ENCODE peak calls at places on chromosomes 16 and 17, in ten cellular contexts. A is testis, D is sigmoid colon, P is ovary, S is HCT116, W is heart left ventricle, N is A549, M is tibial nerve, T is body of pancreas, E is IMR-90. I is an unnamed sample.

GRCh38 chr17:27390540-27390939 is 65.7 kb upstream of the KSR1 start:
- DNase-seq in A (no peak), D (no peak), P (no peak), S (no peak), W (no peak), N (no peak), M (no peak), T (no peak), E (no peak), I (no peak)

GRCh38 chr17:28727727-28728363 is 743 bp upstream of the NEK8 start:
- DNase-seq in A (peak), D (peak), P (peak), S (peak), W (peak), N (peak), M (no peak), T (peak), E (peak), I (peak)

GRCh38 chr17:17420561-17421269 is 56.1 kb upstream of the MED9 start:
- DNase-seq in A (no peak), D (peak), P (peak), S (no peak), W (peak), N (no peak), M (peak), T (peak), E (peak), I (no peak)

GRCh38 chr16:9801651-9802050 is 380.6 kb downstream of the GRIN2A start:
- DNase-seq in A (no peak), D (no peak), P (no peak), S (no peak), W (no peak), N (no peak), M (no peak), T (no peak), E (no peak), I (no peak)

GRCh38 chr17:7389924-7390910 is 4.1 kb downstream of the PLSCR3 start:
- DNase-seq in A (no peak), D (no peak), P (no peak), S (no peak), W (no peak), N (no peak), M (no peak), T (no peak), E (no peak), I (no peak)

GRCh38 chr17:60592750-60593149 is 7.2 kb upstream of the PPM1D start:
- DNase-seq in A (no peak), D (no peak), P (no peak), S (no peak), W (no peak), N (no peak), M (no peak), T (no peak), E (no peak), I (no peak)

GRCh38 chr16:57575468-57576277 is 33.2 kb downstream of the ADGRG5 start:
- DNase-seq in A (no peak), D (no peak), P (no peak), S (no peak), W (no peak), N (no peak), M (no peak), T (no peak), E (no peak), I (no peak)

GRCh38 chr16:55651841-55652824 is 3.7 kb upstream of the SLC6A2 start:
- DNase-seq in A (no peak), D (no peak), P (no peak), S (no peak), W (no peak), N (no peak), M (no peak), T (no peak), E (no peak), I (no peak)

GRCh38 chr17:28343491-28343932 is 8.0 kb downstream of the TNFAIP1 start:
- DNase-seq in A (no peak), D (no peak), P (no peak), S (no peak), W (no peak), N (no peak), M (no peak), T (no peak), E (no peak), I (no peak)

GRCh38 chr16:86355538-86355937 is 154.8 kb upstream of the FOXF1 start:
- DNase-seq in A (no peak), D (no peak), P (no peak), S (peak), W (no peak), N (no peak), M (no peak), T (no peak), E (peak), I (no peak)

GRCh38 chr17:72591500-72592241 is 470.9 kb downstream of the SOX9 start:
- DNase-seq in A (no peak), D (no peak), P (no peak), S (no peak), W (no peak), N (no peak), M (no peak), T (peak), E (no peak), I (no peak)

GRCh38 chr17:17782425-17783120 is 54.2 kb downstream of the SREBF1 start:
- DNase-seq in A (peak), D (no peak), P (no peak), S (no peak), W (peak), N (no peak), M (no peak), T (peak), E (no peak), I (peak)

GRCh38 chr17:72237223-72237622 is 116.4 kb downstream of the SOX9 start:
- DNase-seq in A (no peak), D (no peak), P (no peak), S (no peak), W (no peak), N (no peak), M (no peak), T (no peak), E (no peak), I (no peak)

GRCh38 chr17:47999612-48000011 is 28.7 kb downstream of the CDK5RAP3 start:
- DNase-seq in A (no peak), D (no peak), P (no peak), S (no peak), W (no peak), N (peak), M (no peak), T (no peak), E (peak), I (no peak)

GRCh38 chr17:63419398-63419797 is 26.7 kb downstream of the CYB561 start:
- DNase-seq in A (no peak), D (no peak), P (no peak), S (no peak), W (no peak), N (no peak), M (no peak), T (no peak), E (no peak), I (no peak)

GRCh38 chr17:521561-522325 is 169.1 kb upstream of the RPH3AL start:
- DNase-seq in A (no peak), D (no peak), P (no peak), S (no peak), W (no peak), N (no peak), M (no peak), T (no peak), E (no peak), I (no peak)

GRCh38 chr16:70778901-70779309 is 22.1 kb downstream of the VAC14 start:
- DNase-seq in A (peak), D (peak), P (peak), S (peak), W (peak), N (peak), M (peak), T (peak), E (peak), I (peak)

GRCh38 chr17:5798104-5798503 is 213.8 kb upstream of the NLRP1 start:
- DNase-seq in A (no peak), D (no peak), P (no peak), S (no peak), W (no peak), N (no peak), M (no peak), T (no peak), E (no peak), I (no peak)

GRCh38 chr17:7307686-7308624 is 527 bp downstream of the EIF5A start:
- DNase-seq in A (peak), D (no peak), P (peak), S (no peak), W (peak), N (peak), M (no peak), T (peak), E (peak), I (peak)

GRCh38 chr16:867421-868385 is 67.2 kb upstream of the GNG13 start:
- DNase-seq in A (no peak), D (peak), P (no peak), S (no peak), W (no peak), N (no peak), M (no peak), T (no peak), E (no peak), I (no peak)

GRCh38 chr16:27315333-27316037 is 1.7 kb downstream of the IL4R start:
- DNase-seq in A (no peak), D (peak), P (peak), S (peak), W (peak), N (peak), M (peak), T (no peak), E (peak), I (peak)

GRCh38 chr17:43524945-43525575 is 21.1 kb downstream of the ETV4 start:
- DNase-seq in A (no peak), D (no peak), P (no peak), S (no peak), W (no peak), N (no peak), M (no peak), T (no peak), E (peak), I (no peak)

GRCh38 chr17:63550816-63551639 is 751 bp downstream of the DCAF7 start:
- DNase-seq in A (peak), D (no peak), P (no peak), S (no peak), W (no peak), N (peak), M (no peak), T (no peak), E (peak), I (peak)

GRCh38 chr17:48555183-48555615 is 10.3 kb upstream of the HOXB2 start:
- DNase-seq in A (no peak), D (no peak), P (no peak), S (no peak), W (no peak), N (peak), M (no peak), T (no peak), E (peak), I (peak)

GRCh38 chr17:73304971-73305786 is 6.6 kb downstream of the CDC42EP4 start:
- DNase-seq in A (peak), D (peak), P (peak), S (peak), W (peak), N (peak), M (no peak), T (peak), E (peak), I (peak)

GRCh38 chr17:78448356-78448993 is 70.0 kb downstream of the PGS1 start:
- DNase-seq in A (peak), D (no peak), P (no peak), S (no peak), W (no peak), N (no peak), M (no peak), T (no peak), E (no peak), I (no peak)

GRCh38 chr17:69857412-69857835 is 217.6 kb upstream of the KCNJ16 start:
- DNase-seq in A (no peak), D (no peak), P (no peak), S (peak), W (no peak), N (no peak), M (no peak), T (no peak), E (peak), I (no peak)

GRCh38 chr17:66383353-66383752 is 80.9 kb downstream of the PRKCA start:
- DNase-seq in A (no peak), D (no peak), P (no peak), S (no peak), W (no peak), N (no peak), M (no peak), T (no peak), E (peak), I (no peak)

GRCh38 chr16:27444470-27444869 is 42.5 kb downstream of the IL21R start:
- DNase-seq in A (no peak), D (peak), P (no peak), S (no peak), W (no peak), N (no peak), M (no peak), T (no peak), E (no peak), I (no peak)

GRCh38 chr17:2299756-2300155 is 3.8 kb downstream of the SMG6 start:
- DNase-seq in A (no peak), D (no peak), P (no peak), S (no peak), W (no peak), N (no peak), M (no peak), T (no peak), E (no peak), I (no peak)

GRCh38 chr17:64099543-64099942 is 30.4 kb downstream of the ERN1 start:
- DNase-seq in A (no peak), D (no peak), P (no peak), S (no peak), W (no peak), N (no peak), M (no peak), T (no peak), E (no peak), I (no peak)

GRCh38 chr17:81394377-81394747 is 895 bp upstream of the BAHCC1 start:
- DNase-seq in A (no peak), D (no peak), P (no peak), S (no peak), W (no peak), N (no peak), M (no peak), T (no peak), E (no peak), I (no peak)
- H3K27ac ChIP-seq in A (no peak), D (peak), P (peak), S (peak), W (peak), N (peak), M (peak), T (peak), E (peak), I (peak)

DNA sequence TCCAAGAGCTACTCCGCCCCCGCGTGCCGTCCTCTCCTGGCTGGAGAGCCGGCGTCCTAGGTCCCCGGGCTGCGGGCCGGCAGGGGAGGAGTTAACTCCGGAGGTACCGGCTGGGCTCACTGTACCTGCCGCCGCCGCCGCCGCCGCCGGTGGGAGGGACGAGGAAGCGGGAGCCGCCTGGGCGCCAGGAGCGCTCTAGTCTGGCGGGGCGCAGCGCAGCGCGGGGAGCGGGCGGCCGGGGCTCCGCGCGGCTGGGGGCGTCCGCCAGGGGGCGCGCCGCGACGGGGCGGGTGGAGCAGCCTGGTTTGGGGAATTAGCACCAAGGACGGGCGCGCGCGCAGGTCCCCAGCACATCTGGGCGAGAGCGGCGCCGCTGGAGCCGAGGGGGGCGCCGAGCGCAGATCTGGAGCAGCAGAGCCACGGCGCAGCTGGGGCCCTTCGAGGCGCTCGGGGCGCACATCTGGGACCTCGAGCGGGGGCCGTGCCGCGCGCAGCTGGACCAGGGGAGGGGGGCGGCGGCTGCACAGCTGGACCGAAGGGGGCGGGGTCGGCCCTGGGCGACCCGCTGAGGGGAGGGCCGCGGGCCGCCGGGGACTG is at the start of gene NXPH3:
- DNase-seq in A (peak), D (peak), P (peak), S (no peak), W (peak), N (peak), M (peak), T (peak), E (peak), I (no peak)
- TF ChIP-seq CTCF in A (peak), D (no peak), P (peak), S (peak), W (peak), N (peak), M (peak), T (peak), E (peak), I (peak)

GRCh38 chr17:77088455-77089117 is 52.2 kb upstream of the SEC14L1 start:
- DNase-seq in A (peak), D (peak), P (peak), S (peak), W (peak), N (peak), M (peak), T (peak), E (peak), I (peak)
- TF ChIP-seq POLR2A in A (no peak), D (peak), P (peak), S (peak), W (peak), N (peak), M (peak), T (no peak), E (peak), I (peak)

GRCh38 chr16:85129846-85130706 is 17.8 kb upstream of the CIBAR2 start:
- DNase-seq in A (no peak), D (no peak), P (peak), S (no peak), W (no peak), N (no peak), M (peak), T (no peak), E (peak), I (no peak)
- H3K27ac ChIP-seq in A (peak), D (peak), P (peak), S (no peak), W (peak), N (no peak), M (peak), T (peak), E (peak), I (peak)

GRCh38 chr16:88404769-88405168 is 22.0 kb downstream of the ZNF469 start:
- DNase-seq in A (no peak), D (no peak), P (no peak), S (no peak), W (no peak), N (no peak), M (no peak), T (no peak), E (no peak), I (no peak)

GRCh38 chr16:88405325-88406060 is 22.7 kb downstream of the ZNF469 start:
- DNase-seq in A (no peak), D (no peak), P (no peak), S (no peak), W (peak), N (no peak), M (no peak), T (no peak), E (peak), I (no peak)

GRCh38 chr16:88407807-88408206 is 25.0 kb downstream of the ZNF469 start:
- DNase-seq in A (no peak), D (no peak), P (no peak), S (no peak), W (no peak), N (no peak), M (no peak), T (no peak), E (no peak), I (no peak)

GRCh38 chr16:88407042-88407420 is 24.3 kb downstream of the ZNF469 start:
- DNase-seq in A (no peak), D (no peak), P (no peak), S (no peak), W (no peak), N (no peak), M (no peak), T (no peak), E (no peak), I (no peak)

GRCh38 chr16:88406096-88407041 is 23.6 kb downstream of the ZNF469 start:
- DNase-seq in A (no peak), D (no peak), P (no peak), S (no peak), W (no peak), N (no peak), M (no peak), T (no peak), E (no peak), I (no peak)
- TF ChIP-seq CTCF in A (no peak), D (no peak), P (no peak), S (no peak), W (no peak), N (no peak), M (no peak), T (peak), E (peak), I (no peak)

GRCh38 chr16:30096105-30096861 is at the start of gene YPEL3:
- DNase-seq in A (peak), D (peak), P (peak), S (no peak), W (peak), N (peak), M (peak), T (peak), E (peak), I (peak)
- TF ChIP-seq POLR2A in A (peak), D (peak), P (peak), S (no peak), W (peak), N (peak), M (peak), T (peak), E (no peak), I (no peak)

GRCh38 chr16:23433261-23433920 is 19.6 kb downstream of the COG7 start:
- DNase-seq in A (no peak), D (no peak), P (no peak), S (no peak), W (no peak), N (no peak), M (no peak), T (no peak), E (no peak), I (no peak)
- H3K27ac ChIP-seq in A (no peak), D (no peak), P (no peak), S (no peak), W (no peak), N (no peak), M (no peak), T (no peak), E (no peak), I (no peak)

GRCh38 chr17:75109407-75110236 is at the start of gene ARMC7:
- DNase-seq in A (peak), D (peak), P (peak), S (peak), W (peak), N (peak), M (peak), T (peak), E (peak), I (peak)
- TF ChIP-seq CTCF in A (no peak), D (no peak), P (no peak), S (no peak), W (peak), N (peak), M (no peak), T (no peak), E (no peak), I (no peak)

I was measured in adrenal gland.